ENCODE peak calls at places on chromosomes 13 and 19, in eight cellular contexts. C, X, Q, T, G, V, F and Y are unnamed samples. For H3K27me3, the result is how much of the 10 kb centered on the place peaks cover.

GRCh38 chr19:56566904-56567273 is 379 bp upstream of the ZNF470 start:
- DNase-seq in Q (peak), V (no peak), F (no peak), X (no peak), G (peak), C (peak), T (peak), Y (peak)

GRCh38 chr13:52739468-52740071 is at the start of gene CNMD:
- DNase-seq in X (peak), T (no peak), Q (no peak), V (peak), C (no peak), F (no peak), G (no peak), Y (no peak)

GRCh38 chr19:51224163-51224641 is 678 bp upstream of the CD33 start:
- DNase-seq in T (no peak), F (no peak), V (no peak), X (no peak), Q (no peak), C (no peak), G (no peak), Y (no peak)

GRCh38 chr19:49020931-49021895 is 2.9 kb downstream of the CGB3 start:
- DNase-seq in C (no peak), Q (no peak), T (no peak), X (peak), G (no peak), F (no peak), V (no peak), Y (no peak)

GRCh38 chr19:34224996-34225658 is 29.2 kb upstream of the GARRE1 start:
- DNase-seq in T (no peak), C (no peak), F (no peak), G (no peak), V (no peak), X (no peak), Q (no peak), Y (no peak)

GRCh38 chr19:32091196-32091595 is 254.2 kb upstream of the ZNF507 start:
- DNase-seq in F (no peak), Q (no peak), T (no peak), G (no peak), X (no peak), V (no peak), C (no peak), Y (no peak)

GRCh38 chr19:1098177-1099051 is 3.2 kb upstream of the POLR2E start:
- DNase-seq in T (no peak), Q (peak), V (no peak), X (no peak), C (peak), F (no peak), G (peak), Y (peak)

GRCh38 chr13:46473806-46474205 is 79.2 kb upstream of the LRCH1 start:
- DNase-seq in G (no peak), T (no peak), Q (no peak), C (no peak), V (no peak), X (peak), F (no peak), Y (no peak)

GRCh38 chr19:3494051-3494450 is 6.4 kb downstream of the DOHH start:
- DNase-seq in F (no peak), Q (no peak), T (no peak), G (no peak), X (peak), V (peak), C (no peak), Y (no peak)

GRCh38 chr19:30556230-30556711 is 184.1 kb downstream of the ZNF536 start:
- DNase-seq in T (no peak), C (no peak), X (no peak), V (peak), Q (no peak), F (no peak), G (no peak), Y (no peak)

GRCh38 chr13:100916943-100917342 is 242.3 kb upstream of the TMTC4 start:
- DNase-seq in F (no peak), C (no peak), V (no peak), X (no peak), G (no peak), Q (no peak), T (no peak), Y (no peak)

GRCh38 chr13:100922599-100922998 is 248.0 kb upstream of the TMTC4 start:
- DNase-seq in X (no peak), G (no peak), C (no peak), V (no peak), Q (no peak), F (no peak), T (no peak), Y (no peak)

DNA sequence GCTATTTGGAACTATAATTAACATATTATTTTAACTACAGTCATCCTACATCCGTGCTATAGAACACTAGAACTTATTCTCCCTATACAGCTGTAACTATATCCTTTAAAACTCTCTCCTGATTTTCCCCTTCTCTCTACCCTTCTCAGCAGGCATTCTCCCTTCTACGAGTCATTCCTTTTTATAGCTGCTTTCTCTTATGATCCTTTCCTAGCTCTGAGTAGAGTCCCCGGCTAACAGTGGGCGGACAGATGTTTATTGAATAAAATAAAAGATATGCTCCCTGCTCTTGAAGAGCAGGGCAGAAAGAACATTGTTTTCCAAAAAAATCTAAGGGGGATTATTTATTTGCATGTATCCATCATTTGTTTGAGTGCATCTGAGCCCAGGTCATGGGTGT is 246.5 kb upstream of the TMTC4 start:
- DNase-seq in C (no peak), F (peak), T (no peak), Q (no peak), V (no peak), X (no peak), G (no peak), Y (no peak)
- H3K27me3 ChIP-seq in C (under half), F (under half), T (under half), Q (under half), V (under half), X (under half), G (under half), Y (under half)

GRCh38 chr19:41565384-41565730 is 10.6 kb upstream of the CEACAM21 start:
- DNase-seq in C (no peak), Q (no peak), V (no peak), G (no peak), F (no peak), T (no peak), X (no peak), Y (no peak)
- H3K27ac ChIP-seq in C (no peak), Q (no peak), V (no peak), G (no peak), F (no peak), T (no peak), X (no peak), Y (no peak)

GRCh38 chr19:13866463-13867046 is 10.4 kb upstream of the NANOS3 start:
- DNase-seq in F (no peak), V (no peak), X (no peak), G (no peak), C (no peak), T (no peak), Q (no peak), Y (no peak)

GRCh38 chr19:13865243-13865577 is 11.7 kb upstream of the NANOS3 start:
- DNase-seq in C (no peak), T (no peak), G (no peak), V (no peak), Q (no peak), F (no peak), X (no peak), Y (no peak)

GRCh38 chr19:13864223-13864512 is 12.8 kb upstream of the NANOS3 start:
- DNase-seq in V (no peak), C (no peak), T (no peak), X (no peak), G (peak), F (no peak), Q (no peak), Y (no peak)

GRCh38 chr19:13864513-13865242 is 12.3 kb upstream of the NANOS3 start:
- DNase-seq in Q (no peak), V (no peak), G (peak), C (no peak), T (no peak), F (no peak), X (peak), Y (no peak)

DNA sequence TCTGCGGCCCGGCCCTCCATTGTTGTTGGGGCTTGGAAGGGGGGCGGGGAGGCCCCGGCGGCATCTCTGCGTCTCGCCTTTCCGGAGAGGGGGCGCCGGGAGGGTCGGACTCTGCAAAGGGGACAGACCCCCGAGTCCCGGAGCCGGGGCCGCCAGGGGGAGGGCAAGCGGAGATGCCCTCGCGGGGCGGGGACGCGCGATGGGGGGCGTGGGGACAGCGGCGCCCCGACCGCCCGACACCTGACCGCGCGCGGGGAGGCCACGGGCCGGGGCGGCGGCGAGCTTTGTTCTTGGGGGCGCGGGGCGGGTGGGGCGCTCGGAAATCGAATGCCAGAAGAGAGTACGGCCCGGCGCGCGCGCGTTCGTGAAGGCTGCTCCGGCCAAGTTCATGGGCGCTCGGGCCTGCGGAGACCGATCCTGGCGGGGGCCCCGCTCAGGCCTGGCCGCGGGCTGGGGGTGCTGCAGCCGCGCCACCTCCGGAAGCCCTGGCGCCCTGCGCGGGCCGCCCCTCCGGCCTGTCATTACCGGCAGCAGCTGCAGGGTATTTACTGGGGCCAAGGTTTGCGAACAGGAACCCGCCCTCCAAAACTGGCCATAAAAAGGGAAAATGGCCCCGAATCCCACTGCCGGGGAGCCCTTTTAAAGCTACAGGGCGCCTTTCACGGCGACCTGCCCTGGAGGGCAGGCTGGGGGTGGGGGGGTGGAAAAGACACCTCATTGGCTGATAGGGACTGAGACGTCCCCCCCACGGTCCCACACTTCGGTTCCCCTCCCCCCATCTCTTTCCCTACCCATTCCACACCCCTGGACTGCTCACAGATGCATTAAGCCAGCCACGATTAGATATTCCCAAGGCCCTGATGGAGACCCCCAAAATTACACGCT is 11.1 kb upstream of the NANOS3 start:
- DNase-seq in Q (no peak), V (peak), G (peak), C (no peak), X (peak), T (no peak), F (no peak), Y (no peak)
- H3K27me3 ChIP-seq in Q (under half), V (half or more), G (under half), C (under half), X (under half), T (under half), F (under half), Y (under half)

GRCh38 chr13:23748591-23748990 is 140.6 kb downstream of the MIPEP start:
- DNase-seq in Q (no peak), X (no peak), G (no peak), V (no peak), C (no peak), T (no peak), F (no peak), Y (no peak)
- H3K27ac ChIP-seq in Q (no peak), X (no peak), G (no peak), V (no peak), C (no peak), T (no peak), F (no peak), Y (no peak)

GRCh38 chr13:112970552-112971287 is 1.7 kb downstream of the MCF2L start:
- DNase-seq in T (no peak), Q (no peak), F (no peak), G (peak), X (no peak), C (no peak), V (no peak), Y (no peak)
- H3K27me3 ChIP-seq in T (under half), Q (under half), F (half or more), G (under half), X (under half), C (under half), V (under half), Y (under half)

GRCh38 chr13:36919206-36919832 is 719 bp downstream of the SMAD9 start:
- DNase-seq in F (no peak), Q (peak), G (no peak), T (peak), C (peak), V (peak), X (peak), Y (peak)
- H3K27ac ChIP-seq in F (peak), Q (peak), G (no peak), T (peak), C (peak), V (no peak), X (peak), Y (peak)

GRCh38 chr19:46492841-46493235 is 2.8 kb downstream of the PNMA8B start:
- DNase-seq in C (no peak), X (no peak), V (peak), Q (no peak), T (no peak), G (no peak), F (no peak), Y (no peak)
- H3K27me3 ChIP-seq in C (under half), X (under half), V (half or more), Q (half or more), T (under half), G (half or more), F (half or more), Y (half or more)

DNA sequence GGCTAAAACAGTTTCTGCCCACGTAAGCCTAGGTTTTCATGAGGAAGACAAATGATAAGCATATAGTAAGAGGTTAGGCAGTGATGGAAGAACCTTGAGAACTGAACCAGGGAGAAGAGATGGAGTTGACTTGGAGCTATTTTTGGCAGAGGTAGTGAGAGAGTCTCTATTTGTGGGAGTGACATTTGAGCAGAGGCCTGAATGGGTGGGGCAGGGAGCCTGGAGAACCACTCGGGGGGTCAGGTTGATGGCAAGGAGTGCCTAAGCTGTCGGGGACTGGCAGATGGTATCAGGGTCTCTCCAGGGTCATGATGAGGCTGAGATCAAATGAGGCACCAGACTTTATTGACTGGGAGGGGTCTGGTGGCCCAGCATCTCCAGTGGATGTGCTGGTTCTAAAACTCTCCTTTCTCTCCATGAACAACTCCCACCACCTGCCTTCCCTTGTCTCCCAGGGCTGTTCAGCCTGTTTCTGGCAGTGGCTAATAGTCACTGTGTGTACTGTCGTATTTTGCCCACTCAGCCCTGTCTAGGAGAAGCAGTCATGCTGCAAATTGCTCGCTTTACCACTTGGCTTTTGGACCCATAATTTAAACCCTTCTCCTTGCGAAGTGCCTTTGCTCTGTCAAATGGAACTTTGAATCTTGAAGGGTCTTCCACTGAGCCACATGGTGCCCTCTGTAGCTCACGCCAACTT is 3.6 kb downstream of the MAU2 start:
- DNase-seq in C (no peak), Q (no peak), F (no peak), T (no peak), V (no peak), X (no peak), G (no peak), Y (no peak)
- H3K27ac ChIP-seq in C (no peak), Q (no peak), F (no peak), T (no peak), V (no peak), X (peak), G (no peak), Y (peak)

DNA sequence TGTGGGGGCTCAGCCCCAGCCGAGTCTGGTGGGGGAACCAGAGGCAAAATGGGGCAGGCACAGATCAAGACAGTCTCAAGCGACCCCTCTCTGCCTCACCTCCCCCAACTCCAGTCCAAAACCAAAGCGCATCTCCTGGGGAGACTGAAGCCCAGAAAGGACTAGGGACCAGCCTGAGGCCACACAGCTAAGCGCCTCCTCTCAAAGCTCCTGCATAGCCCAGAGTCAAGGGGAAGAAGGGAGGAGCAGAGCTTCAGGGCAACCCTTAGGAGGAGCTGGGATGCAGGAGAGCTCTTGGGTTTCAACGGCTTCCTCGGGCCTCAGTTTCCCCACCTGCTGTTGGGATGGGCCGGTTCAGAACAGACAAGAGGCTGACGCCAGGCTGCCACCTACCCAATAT is 19.9 kb upstream of the SEMA6B start:
- DNase-seq in G (no peak), X (no peak), C (no peak), F (no peak), Q (no peak), V (no peak), T (no peak), Y (no peak)
- H3K27me3 ChIP-seq in G (under half), X (under half), C (under half), F (under half), Q (half or more), V (under half), T (under half), Y (half or more)